ENCODE peak calls at places on chromosomes 4 and X, in seven cellular contexts. C, W, M, I, E, X and H are unnamed samples.

GRCh38 chrX:148271263-148271662 is 229.2 kb upstream of the AFF2 start:
- DNase-seq in C (no peak), W (no peak), M (no peak), I (no peak), E (no peak), X (no peak), H (no peak)

GRCh38 chr4:114015444-114015899 is 36.0 kb upstream of the ARSJ start:
- DNase-seq in C (no peak), W (no peak), M (no peak), I (no peak), E (no peak), X (no peak), H (peak)

GRCh38 chrX:38170556-38170955 is 50.1 kb downstream of the SRPX start:
- DNase-seq in C (no peak), W (no peak), M (no peak), I (no peak), E (no peak), X (no peak), H (no peak)

GRCh38 chr4:41358626-41359025 is 101.9 kb downstream of the UCHL1 start:
- DNase-seq in C (no peak), W (no peak), M (peak), I (peak), E (no peak), X (no peak), H (no peak)

GRCh38 chrX:50762578-50762977 is 51.4 kb downstream of the SHROOM4 start:
- DNase-seq in C (no peak), W (no peak), M (no peak), I (no peak), E (no peak), X (no peak), H (no peak)

GRCh38 chrX:119505945-119506344 is 37.7 kb downstream of the SLC25A5 start:
- DNase-seq in C (no peak), W (no peak), M (no peak), I (no peak), E (no peak), X (no peak), H (no peak)

GRCh38 chr4:163697121-163697520 is 202.6 kb downstream of the TMA16 start:
- DNase-seq in C (no peak), W (no peak), M (no peak), I (no peak), E (no peak), X (no peak), H (no peak)

GRCh38 chrX:104270916-104271512 is 16.3 kb upstream of the ESX1 start:
- DNase-seq in C (peak), W (no peak), M (peak), I (peak), E (peak), X (no peak), H (no peak)

GRCh38 chrX:46573896-46574336 is 351 bp downstream of the CHST7 start:
- DNase-seq in C (peak), W (peak), M (peak), I (peak), E (peak), X (peak), H (no peak)

GRCh38 chr4:135120190-135120589 is 918.6 kb upstream of the PABPC4L start:
- DNase-seq in C (no peak), W (no peak), M (no peak), I (no peak), E (no peak), X (no peak), H (no peak)

GRCh38 chrX:106889468-106889867 is 13.7 kb downstream of the RIPPLY1 start:
- DNase-seq in C (no peak), W (no peak), M (no peak), I (no peak), E (no peak), X (no peak), H (no peak)

GRCh38 chrX:413322-414201 is 26.9 kb upstream of the PPP2R3B start:
- DNase-seq in C (no peak), W (no peak), M (no peak), I (peak), E (peak), X (no peak), H (no peak)

GRCh38 chrX:100685284-100685996 is 41.4 kb downstream of the SRPX2 start:
- DNase-seq in C (peak), W (no peak), M (peak), I (peak), E (peak), X (no peak), H (peak)

GRCh38 chr4:24583451-24584174 is 741 bp downstream of the DHX15 start:
- DNase-seq in C (peak), W (peak), M (peak), I (peak), E (peak), X (no peak), H (no peak)

GRCh38 chr4:83629945-83630684 is 94.2 kb downstream of the GPAT3 start:
- DNase-seq in C (peak), W (peak), M (peak), I (peak), E (no peak), X (no peak), H (peak)

GRCh38 chrX:72020788-72021187 is 110.1 kb downstream of the NHSL2 start:
- DNase-seq in C (no peak), W (no peak), M (no peak), I (no peak), E (no peak), X (no peak), H (no peak)

GRCh38 chr4:82434949-82435348 is 4.6 kb downstream of the ENOPH1 start:
- DNase-seq in C (no peak), W (no peak), M (no peak), I (no peak), E (no peak), X (no peak), H (no peak)

GRCh38 chrX:68877606-68878005 is 48.8 kb downstream of the EFNB1 start:
- DNase-seq in C (no peak), W (no peak), M (no peak), I (no peak), E (no peak), X (no peak), H (no peak)

GRCh38 chr4:29037501-29037900 is 1682.7 kb upstream of the PCDH7 start:
- DNase-seq in C (no peak), W (no peak), M (no peak), I (no peak), E (no peak), X (no peak), H (no peak)

GRCh38 chrX:73400136-73400748 is 46.6 kb upstream of the CDX4 start:
- DNase-seq in C (no peak), W (no peak), M (no peak), I (no peak), E (peak), X (no peak), H (no peak)

GRCh38 chr4:97366661-97367060 is 776.6 kb downstream of the STPG2 start:
- DNase-seq in C (no peak), W (no peak), M (no peak), I (no peak), E (no peak), X (no peak), H (no peak)

GRCh38 chrX:3550160-3550765 is 163.2 kb downstream of the PRKX start:
- DNase-seq in C (no peak), W (no peak), M (peak), I (no peak), E (no peak), X (no peak), H (no peak)

GRCh38 chr4:2672700-2673099 is 83.4 kb downstream of the TNIP2 start:
- DNase-seq in C (no peak), W (no peak), M (no peak), I (no peak), E (no peak), X (no peak), H (no peak)

GRCh38 chrX:135595543-135595942 is 75.1 kb downstream of the INTS6L start:
- DNase-seq in C (no peak), W (no peak), M (no peak), I (no peak), E (no peak), X (no peak), H (no peak)

GRCh38 chrX:40197071-40197470 is 99.3 kb upstream of the BCOR start:
- DNase-seq in C (no peak), W (no peak), M (no peak), I (no peak), E (no peak), X (no peak), H (no peak)

GRCh38 chr4:122747883-122748282 is 15.4 kb downstream of the BBS12 start:
- DNase-seq in C (no peak), W (no peak), M (no peak), I (no peak), E (no peak), X (no peak), H (no peak)

GRCh38 chr4:113575391-113575790 is 186.1 kb downstream of the CAMK2D start:
- DNase-seq in C (no peak), W (no peak), M (no peak), I (no peak), E (no peak), X (no peak), H (no peak)

GRCh38 chr4:86978709-86979108 is 43.9 kb downstream of the AFF1 start:
- DNase-seq in C (no peak), W (no peak), M (no peak), I (no peak), E (no peak), X (no peak), H (no peak)

GRCh38 chrX:2690856-2691542 is at the start of gene CD99:
- DNase-seq in C (peak), W (peak), M (peak), I (peak), E (peak), X (no peak), H (peak)

GRCh38 chrX:149274516-149275105 is 230.5 kb downstream of the IDS start:
- DNase-seq in C (no peak), W (no peak), M (no peak), I (no peak), E (no peak), X (no peak), H (no peak)

GRCh38 chr4:99264927-99265326 is 25.9 kb downstream of the ADH1A start:
- DNase-seq in C (no peak), W (no peak), M (no peak), I (no peak), E (no peak), X (no peak), H (no peak)

GRCh38 chr4:177239475-177239874 is 70.2 kb upstream of the NEIL3 start:
- DNase-seq in C (no peak), W (no peak), M (no peak), I (no peak), E (no peak), X (no peak), H (no peak)

GRCh38 chr4:116866116-116866515 is 219.3 kb downstream of the TRAM1L1 start:
- DNase-seq in C (no peak), W (no peak), M (no peak), I (no peak), E (peak), X (no peak), H (no peak)

GRCh38 chrX:9466115-9466495 is 1.2 kb downstream of the TBL1X start:
- DNase-seq in C (peak), W (peak), M (peak), I (peak), E (peak), X (peak), H (no peak)

GRCh38 chr4:1523907-1524636 is 117.8 kb upstream of the NKX1-1 start:
- DNase-seq in C (no peak), W (no peak), M (no peak), I (peak), E (no peak), X (no peak), H (no peak)

GRCh38 chr4:1522606-1523005 is 116.4 kb upstream of the NKX1-1 start:
- DNase-seq in C (no peak), W (no peak), M (no peak), I (no peak), E (no peak), X (no peak), H (no peak)

GRCh38 chr4:1523033-1523432 is 116.8 kb upstream of the NKX1-1 start:
- DNase-seq in C (no peak), W (no peak), M (no peak), I (no peak), E (no peak), X (no peak), H (no peak)

GRCh38 chr4:1523506-1523905 is 117.3 kb upstream of the NKX1-1 start:
- DNase-seq in C (no peak), W (no peak), M (no peak), I (peak), E (no peak), X (no peak), H (no peak)

GRCh38 chr4:1524761-1525160 is 118.5 kb upstream of the NKX1-1 start:
- DNase-seq in C (no peak), W (no peak), M (no peak), I (peak), E (no peak), X (no peak), H (no peak)
- TF ChIP-seq CTCF in C (no peak), W (no peak), M (no peak), I (no peak), E (no peak), X (no peak), H (no peak)

GRCh38 chr4:154367659-154368058 is 123.9 kb downstream of the DCHS2 start:
- DNase-seq in C (no peak), W (no peak), M (no peak), I (no peak), E (no peak), X (no peak), H (no peak)
- TF ChIP-seq CTCF in C (no peak), W (no peak), M (no peak), I (no peak), E (no peak), X (no peak), H (no peak)

GRCh38 chrX:29707088-29707487 is 508.3 kb upstream of the MAGEB2 start:
- DNase-seq in C (no peak), W (no peak), M (no peak), I (no peak), E (no peak), X (no peak), H (no peak)
- TF ChIP-seq CTCF in C (no peak), W (no peak), M (no peak), I (no peak), E (no peak), X (no peak), H (no peak)

DNA sequence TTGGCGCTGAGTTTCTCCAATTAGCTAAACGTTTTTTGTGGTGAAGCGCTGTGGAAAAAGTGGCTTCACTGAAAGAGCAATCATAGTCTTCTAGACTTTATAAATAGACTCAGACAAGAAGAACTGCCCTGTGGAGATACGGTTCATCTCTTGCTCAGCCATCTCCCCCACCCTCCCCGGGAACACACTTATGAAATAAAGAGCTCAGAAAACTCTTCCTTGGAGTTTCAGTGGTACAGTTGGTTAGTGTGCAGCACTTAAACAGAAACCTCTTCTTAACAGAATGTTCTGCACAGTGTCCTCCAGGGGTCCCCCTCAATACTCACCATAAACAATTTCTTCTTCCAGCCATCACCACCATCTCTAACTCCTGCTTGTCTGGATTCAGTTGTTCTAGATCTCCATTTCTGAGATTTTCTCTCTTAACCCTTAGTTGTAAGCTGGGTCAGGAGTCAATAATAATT is 313.0 kb downstream of the ARHGAP10 start:
- DNase-seq in C (no peak), W (no peak), M (no peak), I (no peak), E (no peak), X (no peak), H (peak)
- TF ChIP-seq CTCF in C (no peak), W (no peak), M (no peak), I (peak), E (no peak), X (no peak), H (peak)

GRCh38 chr4:100805547-100805946 is 287.7 kb upstream of the EMCN start:
- DNase-seq in C (no peak), W (no peak), M (no peak), I (no peak), E (peak), X (no peak), H (no peak)
- TF ChIP-seq CTCF in C (no peak), W (no peak), M (no peak), I (no peak), E (peak), X (no peak), H (no peak)

GRCh38 chrX:97639526-97639925 is 755.8 kb downstream of the RPA4 start:
- DNase-seq in C (no peak), W (no peak), M (no peak), I (no peak), E (peak), X (no peak), H (no peak)
- TF ChIP-seq CTCF in C (no peak), W (no peak), M (no peak), I (no peak), E (no peak), X (no peak), H (no peak)

DNA sequence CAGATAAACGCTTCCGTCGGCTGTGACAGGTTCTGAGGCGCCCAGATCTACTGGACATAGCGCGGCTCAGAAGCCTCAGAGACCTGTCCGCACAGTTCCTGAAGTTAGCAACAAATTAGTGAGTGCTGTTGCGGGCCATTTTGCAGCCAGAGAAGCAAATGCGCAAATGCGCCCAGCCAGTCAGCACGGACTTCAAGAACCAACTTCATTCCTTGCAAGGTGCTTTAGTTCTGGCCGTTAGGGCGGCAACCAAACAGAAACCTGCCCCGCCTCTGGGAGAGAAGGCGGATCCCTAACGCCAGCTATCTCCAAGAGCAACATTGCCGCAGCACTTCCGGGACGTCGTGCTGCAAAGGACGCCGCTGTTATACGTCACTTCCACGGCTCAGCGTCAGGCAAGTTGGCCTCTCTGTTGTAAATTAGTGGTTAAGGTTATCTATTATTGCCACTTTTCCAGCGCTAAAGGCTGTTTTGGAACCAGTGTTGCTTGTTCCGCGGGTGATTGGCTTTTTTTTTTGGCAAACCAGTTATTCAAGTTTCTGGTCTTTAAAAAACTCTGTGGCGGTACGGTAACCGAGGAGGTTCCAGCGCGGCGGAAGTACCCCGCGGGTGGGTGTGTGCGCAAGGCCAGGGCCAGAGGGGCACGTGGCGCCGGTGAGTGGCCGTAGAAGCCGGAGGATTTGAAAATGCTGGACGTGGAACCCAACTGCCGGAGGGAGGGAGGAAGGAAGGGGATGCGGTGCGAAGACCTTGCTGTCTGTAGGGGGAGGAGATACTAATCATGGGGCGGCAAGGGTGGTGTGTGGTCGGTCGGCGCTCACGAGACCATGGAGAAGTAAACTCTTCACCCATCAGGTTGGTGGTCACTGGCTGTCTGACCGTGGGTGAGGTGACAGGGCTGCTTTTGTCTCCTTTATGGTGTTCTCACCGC is at the start of gene GAR1:
- DNase-seq in C (peak), W (peak), M (peak), I (peak), E (peak), X (peak), H (peak)
- TF ChIP-seq CTCF in C (no peak), W (no peak), M (peak), I (no peak), E (no peak), X (no peak), H (no peak)

DNA sequence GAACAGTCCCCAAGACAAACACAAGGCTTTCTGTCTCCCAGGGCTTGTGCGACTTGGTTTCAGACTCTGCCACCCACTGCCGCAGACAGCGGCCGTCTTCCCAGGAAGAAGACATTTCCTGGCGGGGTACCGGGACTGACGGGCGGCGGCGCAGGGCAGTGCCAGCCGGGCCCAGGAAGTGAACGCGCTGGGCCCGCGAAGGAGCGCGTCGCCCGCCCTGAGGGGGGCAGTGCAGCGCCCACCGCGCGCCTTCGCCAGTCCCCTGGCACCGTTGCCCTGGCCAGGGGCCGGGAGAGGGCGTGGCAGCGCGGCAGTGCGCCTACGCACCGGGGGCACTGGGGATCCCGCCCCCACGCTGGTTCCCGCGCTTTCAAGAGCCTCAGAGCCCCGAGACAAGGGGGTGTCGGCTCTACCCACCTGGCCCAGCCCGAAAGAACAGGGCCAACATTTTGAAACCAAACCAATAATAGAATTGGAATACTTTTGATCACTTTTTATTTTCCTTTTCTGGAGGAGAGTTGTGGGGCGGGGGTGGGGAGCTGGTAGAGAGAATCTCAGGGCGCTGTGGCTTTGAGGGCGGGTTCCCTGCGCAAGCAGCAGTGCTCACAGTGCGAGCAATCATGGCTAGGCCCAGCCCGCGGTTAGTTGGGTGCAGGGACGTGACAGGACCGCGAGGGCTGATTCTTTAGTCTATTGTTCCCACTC is 23.6 kb upstream of the APLN start:
- DNase-seq in C (peak), W (peak), M (peak), I (peak), E (peak), X (no peak), H (no peak)
- TF ChIP-seq CTCF in C (no peak), W (no peak), M (peak), I (peak), E (no peak), X (peak), H (no peak)

DNA sequence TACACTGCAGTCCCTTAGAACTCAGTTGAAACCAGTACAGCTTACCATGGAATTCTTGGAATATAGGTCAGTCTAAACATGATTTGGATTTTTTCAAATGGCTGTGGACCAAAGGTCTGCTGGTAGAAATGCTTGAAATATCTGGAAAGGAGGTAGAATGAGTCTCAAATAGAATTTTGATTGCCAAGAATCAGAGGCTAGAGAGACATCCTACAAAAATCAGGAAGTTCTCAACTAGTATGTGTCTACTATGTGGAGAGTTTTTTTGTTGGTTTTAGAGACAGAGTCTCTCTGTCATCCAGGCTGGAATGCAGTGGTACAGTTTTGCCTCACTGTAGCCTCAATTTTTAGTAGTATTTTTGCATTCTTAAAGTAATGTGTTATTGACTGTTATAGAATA is 53.6 kb downstream of the PAQR3 start:
- DNase-seq in C (no peak), W (no peak), M (no peak), I (no peak), E (no peak), X (no peak), H (no peak)
- TF ChIP-seq CTCF in C (no peak), W (no peak), M (no peak), I (no peak), E (no peak), X (no peak), H (no peak)